ENCODE peak calls at places on chromosome 10, in eight cellular contexts. K is SK-N-SH, C is colonic mucosa, T is BE2C, Q is pancreas, V is right lobe of liver, D is BJ, W is mesendoderm. O is an unnamed sample. For H3K36me3, the result is how much of the 10 kb centered on the place peaks cover.

GRCh38 chr10:99975942-99976809 is 33.6 kb downstream of the DNMBP start:
- DNase-seq in K (no peak), C (no peak), T (no peak), Q (no peak), V (no peak), D (no peak), W (no peak), O (no peak)

GRCh38 chr10:102421645-102422585 is 1.3 kb downstream of the FBXL15 start:
- DNase-seq in K (peak), C (peak), T (no peak), Q (peak), V (peak), D (no peak), W (peak), O (peak)

GRCh38 chr10:31314256-31315183 is 4.5 kb upstream of the ZEB1 start:
- DNase-seq in K (no peak), C (no peak), T (no peak), Q (no peak), V (no peak), D (no peak), W (no peak), O (no peak)

GRCh38 chr10:76675951-76676587 is 961.5 kb downstream of the KCNMA1 start:
- DNase-seq in K (no peak), C (peak), T (peak), Q (no peak), V (no peak), D (no peak), W (no peak), O (peak)

GRCh38 chr10:28719789-28720436 is 42.6 kb downstream of the BAMBI start:
- DNase-seq in K (no peak), C (no peak), T (no peak), Q (no peak), V (no peak), D (no peak), W (peak), O (no peak)

GRCh38 chr10:24721254-24722106 is 2.2 kb downstream of the ARHGAP21 start:
- DNase-seq in K (peak), C (peak), T (peak), Q (peak), V (peak), D (no peak), W (peak), O (peak)

GRCh38 chr10:33803248-33803647 is 468.8 kb upstream of the NRP1 start:
- DNase-seq in K (no peak), C (no peak), T (no peak), Q (no peak), V (no peak), D (no peak), W (peak), O (peak)

GRCh38 chr10:69961864-69962745 is 90.5 kb upstream of the MACROH2A2 start:
- DNase-seq in K (peak), C (peak), T (no peak), Q (no peak), V (no peak), D (no peak), W (no peak), O (no peak)

GRCh38 chr10:118547282-118547681 is 48.2 kb downstream of the PRLHR start:
- DNase-seq in K (no peak), C (no peak), T (no peak), Q (no peak), V (no peak), D (no peak), W (no peak), O (no peak)

GRCh38 chr10:84825330-84825729 is 496.9 kb downstream of the CCSER2 start:
- DNase-seq in K (peak), C (no peak), T (no peak), Q (no peak), V (no peak), D (peak), W (peak), O (peak)

GRCh38 chr10:75967491-75967890 is 536.1 kb downstream of the LRMDA start:
- DNase-seq in K (no peak), C (no peak), T (no peak), Q (no peak), V (no peak), D (no peak), W (peak), O (no peak)

GRCh38 chr10:114499120-114499519 is 94.8 kb upstream of the AFAP1L2 start:
- DNase-seq in K (no peak), C (no peak), T (no peak), Q (no peak), V (no peak), D (no peak), W (no peak), O (no peak)
- H3K4me3 ChIP-seq in K (no peak), C (no peak), T (no peak), Q (no peak), V (no peak), D (no peak), W (no peak), O (no peak)

GRCh38 chr10:129888784-129889616 is 75.1 kb downstream of the EBF3 start:
- DNase-seq in K (peak), C (peak), T (peak), Q (peak), V (peak), D (no peak), W (peak), O (peak)
- H3K36me3 ChIP-seq in K (under half), C (under half), T (under half), Q (under half), V (under half), D (under half), W (under half), O (under half)

GRCh38 chr10:52984169-52984568 is 211.6 kb upstream of the MBL2 start:
- DNase-seq in K (no peak), C (no peak), T (no peak), Q (no peak), V (no peak), D (no peak), W (no peak), O (no peak)

GRCh38 chr10:52986120-52986519 is 213.5 kb upstream of the MBL2 start:
- DNase-seq in K (no peak), C (no peak), T (no peak), Q (no peak), V (no peak), D (no peak), W (no peak), O (no peak)
- H3K4me3 ChIP-seq in K (no peak), C (no peak), T (no peak), Q (no peak), V (no peak), D (no peak), W (no peak), O (no peak)

GRCh38 chr10:72297281-72297967 is 23.7 kb downstream of the DDIT4 start:
- DNase-seq in K (no peak), C (peak), T (no peak), Q (no peak), V (peak), D (peak), W (peak), O (peak)
- H3K36me3 ChIP-seq in K (under half), C (under half), T (under half), Q (under half), V (under half), D (under half), W (under half), O (under half)

DNA sequence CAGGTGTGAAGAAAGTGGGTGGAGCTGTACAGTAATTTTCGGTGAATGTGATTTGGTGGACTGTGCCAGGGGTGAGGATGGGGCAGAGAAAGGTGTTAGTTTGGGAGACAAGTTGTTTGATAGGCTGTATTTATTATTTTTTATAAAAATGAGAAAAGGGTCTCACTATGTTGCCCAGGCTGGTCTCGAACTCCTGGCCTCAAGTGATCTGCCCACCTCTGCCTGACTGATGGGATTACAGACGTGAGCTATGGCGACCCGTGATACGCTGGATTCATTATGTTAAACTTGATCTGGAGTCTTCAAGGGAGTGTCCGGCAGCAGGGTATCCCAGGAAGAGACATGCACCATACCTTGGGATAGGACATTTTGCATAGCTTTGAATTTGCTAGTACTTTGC is 1.3 kb downstream of the KAT6B start:
- DNase-seq in K (no peak), C (no peak), T (no peak), Q (no peak), V (no peak), D (no peak), W (no peak), O (no peak)
- H3K4me3 ChIP-seq in K (peak), C (no peak), T (no peak), Q (peak), V (no peak), D (peak), W (no peak), O (peak)

GRCh38 chr10:11225935-11226334 is 208.3 kb downstream of the CELF2 start:
- DNase-seq in K (no peak), C (peak), T (no peak), Q (no peak), V (no peak), D (no peak), W (no peak), O (no peak)

GRCh38 chr10:11224792-11225448 is 207.2 kb downstream of the CELF2 start:
- DNase-seq in K (no peak), C (no peak), T (no peak), Q (no peak), V (no peak), D (no peak), W (no peak), O (no peak)

GRCh38 chr10:11223507-11224157 is 206.0 kb downstream of the CELF2 start:
- DNase-seq in K (no peak), C (no peak), T (no peak), Q (no peak), V (no peak), D (no peak), W (no peak), O (no peak)

GRCh38 chr10:11223081-11223480 is 205.4 kb downstream of the CELF2 start:
- DNase-seq in K (no peak), C (no peak), T (no peak), Q (no peak), V (no peak), D (no peak), W (no peak), O (no peak)

DNA sequence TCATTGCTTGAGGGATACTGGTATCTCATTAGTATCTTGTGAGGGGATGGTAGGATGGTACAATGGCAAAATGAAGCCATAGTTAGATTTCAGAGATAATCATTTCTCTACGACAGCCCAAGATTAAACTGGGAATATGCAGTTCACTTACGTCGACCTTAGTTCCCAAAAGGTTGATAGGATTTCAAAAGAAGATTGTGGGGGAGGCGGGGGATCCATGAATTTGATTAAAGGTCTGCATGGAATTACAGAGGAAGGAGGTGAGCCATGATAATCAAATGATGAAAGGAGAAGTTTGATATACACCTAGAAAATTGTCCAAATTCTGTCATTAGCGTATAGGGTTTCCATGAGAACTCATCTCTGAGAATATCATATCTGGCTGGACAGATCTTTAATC is 206.6 kb downstream of the CELF2 start:
- DNase-seq in K (no peak), C (no peak), T (no peak), Q (no peak), V (no peak), D (no peak), W (no peak), O (no peak)
- H3K36me3 ChIP-seq in K (under half), C (under half), T (under half), Q (under half), V (under half), D (under half), W (under half), O (under half)

GRCh38 chr10:26508016-26508415 is 69.9 kb downstream of the APBB1IP start:
- DNase-seq in K (no peak), C (no peak), T (no peak), Q (no peak), V (no peak), D (no peak), W (no peak), O (no peak)

GRCh38 chr10:26509311-26509710 is 71.2 kb downstream of the APBB1IP start:
- DNase-seq in K (no peak), C (no peak), T (no peak), Q (no peak), V (no peak), D (no peak), W (no peak), O (no peak)

GRCh38 chr10:26517141-26517890 is 79.2 kb downstream of the APBB1IP start:
- DNase-seq in K (no peak), C (no peak), T (no peak), Q (no peak), V (no peak), D (no peak), W (peak), O (no peak)

GRCh38 chr10:26516540-26517101 is 78.5 kb downstream of the APBB1IP start:
- DNase-seq in K (no peak), C (no peak), T (no peak), Q (no peak), V (no peak), D (no peak), W (peak), O (no peak)

GRCh38 chr10:26513101-26513500 is 75.0 kb downstream of the APBB1IP start:
- DNase-seq in K (no peak), C (no peak), T (no peak), Q (no peak), V (no peak), D (no peak), W (no peak), O (no peak)
- H3K4me3 ChIP-seq in K (no peak), C (no peak), T (no peak), Q (no peak), V (no peak), D (no peak), W (no peak), O (no peak)

GRCh38 chr10:124557167-124557566 is 95.5 kb downstream of the LHPP start:
- DNase-seq in K (no peak), C (no peak), T (no peak), Q (peak), V (no peak), D (no peak), W (no peak), O (no peak)
- H3K36me3 ChIP-seq in K (under half), C (under half), T (under half), Q (under half), V (under half), D (under half), W (under half), O (under half)